ENCODE peak calls at places on chromosome 21, in eight cellular contexts. One of them, this sample, is unnamed.

GRCh38 chr21:38820471-38821239 is 14.9 kb downstream of the ETS2 start:
- DNase-seq in body of pancreas: no peak
- DNase-seq in endodermal cell: no peak
- DNase-seq in heart right ventricle: no peak
- DNase-seq in HCT116: no peak
- DNase-seq in breast epithelium: no peak
- DNase-seq in fibroblast of lung: no peak
- DNase-seq in H9: no peak
- DNase-seq in this sample: no peak

GRCh38 chr21:38741976-38742309 is 63.8 kb upstream of the ETS2 start:
- DNase-seq in endodermal cell: no peak
- DNase-seq in fibroblast of lung: no peak
- DNase-seq in heart right ventricle: no peak
- DNase-seq in H9: no peak
- DNase-seq in breast epithelium: no peak
- DNase-seq in HCT116: no peak
- DNase-seq in body of pancreas: no peak
- DNase-seq in this sample: no peak

GRCh38 chr21:16117851-16118592 is 388.2 kb downstream of the USP25 start:
- DNase-seq in fibroblast of lung: peak; percentile 99
- DNase-seq in endodermal cell: no peak
- DNase-seq in HCT116: no peak
- DNase-seq in heart right ventricle: no peak
- DNase-seq in H9: no peak
- DNase-seq in body of pancreas: no peak
- DNase-seq in breast epithelium: no peak
- DNase-seq in this sample: no peak

GRCh38 chr21:38911523-38912354 is 106.0 kb downstream of the ETS2 start:
- DNase-seq in endodermal cell: no peak
- DNase-seq in H9: no peak
- DNase-seq in breast epithelium: no peak
- DNase-seq in HCT116: no peak
- DNase-seq in body of pancreas: no peak
- DNase-seq in heart right ventricle: no peak
- DNase-seq in fibroblast of lung: no peak
- DNase-seq in this sample: no peak

GRCh38 chr21:29939859-29940245 is at the start of gene GRIK1:
- DNase-seq in fibroblast of lung: peak; percentile 4
- DNase-seq in body of pancreas: peak; percentile 16
- DNase-seq in endodermal cell: peak; percentile 67
- DNase-seq in HCT116: no peak
- DNase-seq in breast epithelium: no peak
- DNase-seq in H9: peak; percentile 46
- DNase-seq in heart right ventricle: no peak
- DNase-seq in this sample: no peak

GRCh38 chr21:26846036-26846931 is 1.1 kb upstream of the ADAMTS1 start:
- DNase-seq in body of pancreas: peak; percentile 61
- DNase-seq in breast epithelium: peak; percentile 72
- DNase-seq in endodermal cell: peak; percentile 90
- DNase-seq in heart right ventricle: peak; percentile 94
- DNase-seq in H9: peak; percentile 81
- DNase-seq in fibroblast of lung: peak; percentile 65
- DNase-seq in HCT116: no peak
- DNase-seq in this sample: peak; percentile 36

GRCh38 chr21:15247613-15248012 is 182.8 kb upstream of the NRIP1 start:
- DNase-seq in fibroblast of lung: no peak
- DNase-seq in body of pancreas: no peak
- DNase-seq in HCT116: no peak
- DNase-seq in heart right ventricle: no peak
- DNase-seq in H9: no peak
- DNase-seq in breast epithelium: no peak
- DNase-seq in endodermal cell: no peak
- DNase-seq in this sample: no peak

GRCh38 chr21:39700318-39700717 is 44.7 kb upstream of the IGSF5 start:
- DNase-seq in breast epithelium: no peak
- DNase-seq in body of pancreas: no peak
- DNase-seq in heart right ventricle: no peak
- DNase-seq in fibroblast of lung: no peak
- DNase-seq in H9: no peak
- DNase-seq in endodermal cell: no peak
- DNase-seq in HCT116: no peak
- DNase-seq in this sample: no peak

GRCh38 chr21:29146726-29147125 is 16.3 kb downstream of the MAP3K7CL start:
- DNase-seq in heart right ventricle: no peak
- DNase-seq in body of pancreas: no peak
- DNase-seq in H9: no peak
- DNase-seq in fibroblast of lung: peak; percentile 45
- DNase-seq in breast epithelium: no peak
- DNase-seq in HCT116: no peak
- DNase-seq in endodermal cell: no peak
- DNase-seq in this sample: no peak

GRCh38 chr21:35020446-35020845 is 28.7 kb downstream of the RUNX1 start:
- DNase-seq in HCT116: no peak
- DNase-seq in heart right ventricle: no peak
- DNase-seq in fibroblast of lung: no peak
- DNase-seq in H9: no peak
- DNase-seq in breast epithelium: no peak
- DNase-seq in endodermal cell: peak; percentile 9
- DNase-seq in body of pancreas: no peak
- DNase-seq in this sample: no peak

GRCh38 chr21:35023396-35024070 is 25.6 kb downstream of the RUNX1 start:
- DNase-seq in breast epithelium: no peak
- DNase-seq in endodermal cell: peak; percentile 37
- DNase-seq in H9: no peak
- DNase-seq in fibroblast of lung: no peak
- DNase-seq in heart right ventricle: no peak
- DNase-seq in body of pancreas: no peak
- DNase-seq in HCT116: no peak
- DNase-seq in this sample: no peak

GRCh38 chr21:35019631-35020032 is 29.5 kb downstream of the RUNX1 start:
- DNase-seq in heart right ventricle: no peak
- DNase-seq in H9: no peak
- DNase-seq in fibroblast of lung: no peak
- DNase-seq in HCT116: no peak
- DNase-seq in endodermal cell: peak; percentile 57
- DNase-seq in body of pancreas: peak; percentile 56
- DNase-seq in breast epithelium: no peak
- DNase-seq in this sample: no peak

GRCh38 chr21:35021546-35021945 is 27.6 kb downstream of the RUNX1 start:
- DNase-seq in fibroblast of lung: no peak
- DNase-seq in breast epithelium: no peak
- DNase-seq in endodermal cell: peak; percentile 30
- DNase-seq in heart right ventricle: no peak
- DNase-seq in H9: no peak
- DNase-seq in HCT116: no peak
- DNase-seq in body of pancreas: no peak
- DNase-seq in this sample: no peak

DNA sequence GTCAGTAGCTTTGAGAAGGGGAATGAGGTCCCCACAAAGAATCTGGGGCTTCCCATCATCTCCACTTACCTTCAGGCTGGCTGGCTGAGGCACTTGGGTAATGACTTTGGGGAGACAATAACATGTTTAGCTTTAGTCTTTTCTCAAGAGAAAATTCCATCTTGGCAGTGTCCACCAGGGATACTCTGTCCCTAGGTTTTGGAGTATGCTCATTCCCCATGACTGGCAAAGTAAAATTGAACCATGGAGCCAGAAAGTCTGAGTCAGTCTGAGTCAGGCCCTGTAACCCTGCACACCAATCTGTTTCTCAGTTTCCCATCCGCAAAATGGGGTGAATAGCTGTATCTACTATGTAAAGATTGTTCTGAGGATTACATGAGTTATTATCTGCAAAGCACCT is 28.2 kb downstream of the RUNX1 start:
- DNase-seq in breast epithelium: no peak
- DNase-seq in endodermal cell: peak; percentile 2
- DNase-seq in HCT116: no peak
- DNase-seq in H9: no peak
- DNase-seq in fibroblast of lung: peak; percentile 60
- DNase-seq in body of pancreas: no peak
- DNase-seq in heart right ventricle: no peak
- DNase-seq in this sample: no peak
- H3K4me1 ChIP-seq in breast epithelium: no peaks in the 10 kb centered on the region
- H3K4me1 ChIP-seq in endodermal cell: peaks cover 4% of the 10 kb centered on the region
- H3K4me1 ChIP-seq in HCT116: peaks cover 8% of the 10 kb centered on the region
- H3K4me1 ChIP-seq in H9: no peaks in the 10 kb centered on the region
- H3K4me1 ChIP-seq in fibroblast of lung: no peaks in the 10 kb centered on the region
- H3K4me1 ChIP-seq in body of pancreas: peaks cover 15% of the 10 kb centered on the region
- H3K4me1 ChIP-seq in heart right ventricle: no peaks in the 10 kb centered on the region
- H3K4me1 ChIP-seq in this sample: no peaks in the 10 kb centered on the region

GRCh38 chr21:23968008-23968407 is 1639.3 kb downstream of the MRPL39 start:
- DNase-seq in heart right ventricle: no peak
- DNase-seq in body of pancreas: peak; percentile 27
- DNase-seq in breast epithelium: no peak
- DNase-seq in endodermal cell: no peak
- DNase-seq in HCT116: no peak
- DNase-seq in fibroblast of lung: no peak
- DNase-seq in H9: no peak
- DNase-seq in this sample: no peak

GRCh38 chr21:23963454-23963853 is 1643.8 kb downstream of the MRPL39 start:
- DNase-seq in endodermal cell: no peak
- DNase-seq in body of pancreas: no peak
- DNase-seq in HCT116: no peak
- DNase-seq in H9: no peak
- DNase-seq in fibroblast of lung: peak; percentile 20
- DNase-seq in breast epithelium: no peak
- DNase-seq in heart right ventricle: no peak
- DNase-seq in this sample: no peak

GRCh38 chr21:23968722-23969647 is 1638.3 kb downstream of the MRPL39 start:
- DNase-seq in fibroblast of lung: peak; percentile 12
- DNase-seq in heart right ventricle: no peak
- DNase-seq in breast epithelium: no peak
- DNase-seq in H9: peak; percentile 75
- DNase-seq in body of pancreas: peak; percentile 50
- DNase-seq in endodermal cell: peak; percentile 88
- DNase-seq in HCT116: no peak
- DNase-seq in this sample: no peak
- H3K9me3 ChIP-seq in fibroblast of lung: no peaks in the 10 kb centered on the region
- H3K9me3 ChIP-seq in heart right ventricle: no peaks in the 10 kb centered on the region
- H3K9me3 ChIP-seq in breast epithelium: no peaks in the 10 kb centered on the region
- H3K9me3 ChIP-seq in H9: no peaks in the 10 kb centered on the region
- H3K9me3 ChIP-seq in body of pancreas: no peaks in the 10 kb centered on the region
- H3K9me3 ChIP-seq in endodermal cell: peaks cover 9% of the 10 kb centered on the region
- H3K9me3 ChIP-seq in HCT116: peaks cover 47% of the 10 kb centered on the region
- H3K9me3 ChIP-seq in this sample: no peaks in the 10 kb centered on the region

GRCh38 chr21:43273708-43274021 is 104.9 kb downstream of the CRYAA start:
- DNase-seq in H9: no peak
- DNase-seq in fibroblast of lung: no peak
- DNase-seq in breast epithelium: no peak
- DNase-seq in endodermal cell: no peak
- DNase-seq in heart right ventricle: no peak
- DNase-seq in body of pancreas: no peak
- DNase-seq in HCT116: no peak
- DNase-seq in this sample: no peak

GRCh38 chr21:43274022-43274945 is 105.5 kb downstream of the CRYAA start:
- DNase-seq in HCT116: no peak
- DNase-seq in H9: no peak
- DNase-seq in fibroblast of lung: no peak
- DNase-seq in breast epithelium: no peak
- DNase-seq in heart right ventricle: no peak
- DNase-seq in endodermal cell: no peak
- DNase-seq in body of pancreas: no peak
- DNase-seq in this sample: no peak

GRCh38 chr21:43271452-43272020 is 102.7 kb downstream of the CRYAA start:
- DNase-seq in breast epithelium: no peak
- DNase-seq in fibroblast of lung: no peak
- DNase-seq in H9: no peak
- DNase-seq in body of pancreas: no peak
- DNase-seq in endodermal cell: no peak
- DNase-seq in HCT116: no peak
- DNase-seq in heart right ventricle: no peak
- DNase-seq in this sample: no peak

GRCh38 chr21:43272591-43272990 is 103.8 kb downstream of the CRYAA start:
- DNase-seq in breast epithelium: no peak
- DNase-seq in body of pancreas: no peak
- DNase-seq in HCT116: no peak
- DNase-seq in H9: no peak
- DNase-seq in endodermal cell: no peak
- DNase-seq in heart right ventricle: no peak
- DNase-seq in fibroblast of lung: no peak
- DNase-seq in this sample: no peak

DNA sequence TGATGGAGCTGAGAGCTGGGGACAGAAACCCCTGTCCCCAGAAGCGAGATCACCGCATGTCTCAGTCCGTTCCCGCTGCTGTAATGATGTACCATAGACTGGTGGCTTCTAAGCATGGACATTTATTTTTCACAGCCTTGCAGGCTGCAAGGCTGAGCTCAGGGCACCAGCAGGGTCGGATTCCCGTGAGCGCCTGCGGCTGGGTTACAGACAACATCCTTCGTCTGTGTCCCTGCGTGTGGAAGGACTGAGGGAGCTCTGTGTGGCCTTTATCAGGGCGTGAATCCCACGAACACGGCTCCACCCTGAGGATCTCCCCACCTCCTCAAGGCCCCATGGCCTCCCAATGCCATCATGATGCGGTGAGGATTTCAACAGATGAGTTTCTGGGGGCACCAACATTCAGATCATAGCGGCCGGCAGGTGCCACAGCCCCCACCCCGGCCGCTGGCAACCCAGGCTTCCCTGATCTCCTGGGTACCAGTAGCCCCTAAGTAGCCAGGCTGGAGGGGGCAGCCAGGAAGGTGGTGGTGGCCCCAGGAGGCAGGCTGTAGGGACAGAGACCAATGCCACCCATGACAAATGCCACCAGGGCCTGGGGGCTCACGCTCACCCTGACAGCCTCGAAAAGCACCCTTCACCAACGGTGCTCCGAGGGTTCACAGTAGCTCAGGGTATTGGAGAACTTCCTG is 104.4 kb downstream of the CRYAA start:
- DNase-seq in body of pancreas: no peak
- DNase-seq in endodermal cell: no peak
- DNase-seq in heart right ventricle: no peak
- DNase-seq in HCT116: no peak
- DNase-seq in breast epithelium: no peak
- DNase-seq in H9: no peak
- DNase-seq in fibroblast of lung: no peak
- DNase-seq in this sample: no peak
- H3K27me3 ChIP-seq in body of pancreas: no peaks in the 10 kb centered on the region
- H3K27me3 ChIP-seq in endodermal cell: no peaks in the 10 kb centered on the region
- H3K27me3 ChIP-seq in heart right ventricle: peaks cover 39% of the 10 kb centered on the region
- H3K27me3 ChIP-seq in HCT116: peaks cover 5% of the 10 kb centered on the region
- H3K27me3 ChIP-seq in breast epithelium: peaks cover 18% of the 10 kb centered on the region
- H3K27me3 ChIP-seq in H9: no peaks in the 10 kb centered on the region
- H3K27me3 ChIP-seq in fibroblast of lung: peaks cover 12% of the 10 kb centered on the region
- H3K27me3 ChIP-seq in this sample: no peaks in the 10 kb centered on the region

DNA sequence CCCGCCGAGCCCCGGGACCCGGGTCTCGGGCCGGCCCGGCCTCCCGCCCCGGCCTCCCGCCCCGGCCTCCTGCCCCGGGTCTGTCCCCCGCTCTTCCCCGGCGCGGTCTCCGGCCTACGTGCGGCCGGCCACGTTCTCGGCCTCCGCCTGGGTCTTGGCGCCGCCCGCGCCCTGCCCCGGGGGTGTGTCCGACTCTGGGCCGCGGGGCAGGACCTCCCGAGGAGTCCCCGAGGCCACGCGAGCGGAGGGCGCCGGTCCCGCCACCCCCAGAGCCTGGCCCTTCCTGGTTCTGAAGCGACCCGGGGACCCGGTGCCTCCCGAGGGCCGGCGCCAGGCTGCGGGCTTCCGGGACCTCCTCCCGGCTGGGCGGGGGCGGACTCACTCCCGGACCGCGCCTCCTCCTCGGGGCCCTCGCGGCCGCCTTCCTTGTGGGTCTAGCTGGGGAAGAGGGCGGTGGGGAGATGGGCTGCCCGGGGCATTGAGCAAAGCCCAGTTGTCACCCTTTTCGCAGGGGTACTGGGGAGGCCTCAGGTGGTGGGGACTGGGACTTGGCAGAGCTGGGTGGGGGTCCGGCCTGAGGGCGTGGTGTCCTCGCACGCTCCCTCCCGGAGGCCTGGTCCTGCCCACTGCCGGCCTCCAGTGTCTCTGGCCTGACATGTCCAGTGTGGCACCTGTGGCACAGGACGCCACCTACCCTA is 558 bp downstream of the PFKL start:
- DNase-seq in heart right ventricle: peak; percentile 74
- DNase-seq in H9: no peak
- DNase-seq in fibroblast of lung: peak; percentile 45
- DNase-seq in endodermal cell: peak; percentile 82
- DNase-seq in body of pancreas: peak; percentile 71
- DNase-seq in breast epithelium: peak; percentile 58
- DNase-seq in HCT116: no peak
- DNase-seq in this sample: peak; percentile 23
- H3K4me1 ChIP-seq in heart right ventricle: peaks cover 51% of the 10 kb centered on the region
- H3K4me1 ChIP-seq in H9: no peaks in the 10 kb centered on the region
- H3K4me1 ChIP-seq in fibroblast of lung: peaks cover 5% of the 10 kb centered on the region
- H3K4me1 ChIP-seq in endodermal cell: peaks cover 13% of the 10 kb centered on the region
- H3K4me1 ChIP-seq in body of pancreas: peaks cover 61% of the 10 kb centered on the region
- H3K4me1 ChIP-seq in breast epithelium: peaks cover 28% of the 10 kb centered on the region
- H3K4me1 ChIP-seq in HCT116: peaks cover 48% of the 10 kb centered on the region
- H3K4me1 ChIP-seq in this sample: peaks cover 28% of the 10 kb centered on the region

This sample was measured in thoracic aorta.